ENCODE peak calls at places on chromosome 6, in five cellular contexts. B is SK-N-SH, J is H1, H is HCT116, T is K562. M is an unnamed sample. For H3K79me2, the result is how much of the 10 kb centered on the place peaks cover.

GRCh38 chr6:36431197-36431596 is 11.5 kb downstream of the PXT1 start:
- DNase-seq in T (no peak), B (no peak), J (no peak), H (no peak), M (no peak)

GRCh38 chr6:153839992-153840603 is 198.9 kb upstream of the OPRM1 start:
- DNase-seq in T (no peak), H (no peak), J (no peak), B (no peak), M (no peak)

GRCh38 chr6:113882341-113882740 is 25.2 kb downstream of the MARCKS start:
- DNase-seq in H (no peak), T (no peak), B (no peak), J (no peak), M (no peak)

GRCh38 chr6:63802606-63803206 is 167.1 kb downstream of the PHF3 start:
- DNase-seq in H (no peak), J (no peak), B (peak), T (peak), M (peak)

GRCh38 chr6:62229231-62229630 is 56.8 kb downstream of the KHDRBS2 start:
- DNase-seq in J (no peak), T (no peak), H (no peak), B (no peak), M (no peak)

GRCh38 chr6:16783952-16784351 is 22.7 kb upstream of the ATXN1 start:
- DNase-seq in T (no peak), J (no peak), H (no peak), B (no peak), M (no peak)

GRCh38 chr6:121951918-121952379 is 447.5 kb upstream of the HSF2 start:
- DNase-seq in B (no peak), T (no peak), H (no peak), J (no peak), M (peak)

GRCh38 chr6:73579389-73579788 is 58.6 kb upstream of the EEF1A1 start:
- DNase-seq in J (no peak), B (no peak), H (no peak), T (no peak), M (no peak)

GRCh38 chr6:170286246-170286933 is 4.5 kb downstream of the DLL1 start:
- DNase-seq in J (no peak), H (no peak), T (peak), B (peak), M (no peak)

GRCh38 chr6:131456565-131456964 is 116.5 kb upstream of the ARG1 start:
- DNase-seq in T (no peak), H (no peak), B (no peak), J (no peak), M (no peak)

GRCh38 chr6:116144590-116144989 is 18.7 kb upstream of the COL10A1 start:
- DNase-seq in J (no peak), T (no peak), B (no peak), H (no peak), M (no peak)

GRCh38 chr6:73290435-73290834 is 27.4 kb upstream of the KHDC1 start:
- DNase-seq in H (no peak), T (no peak), B (no peak), J (no peak), M (peak)

GRCh38 chr6:134247271-134247833 is 70.6 kb downstream of the SGK1 start:
- DNase-seq in J (no peak), T (no peak), H (no peak), B (no peak), M (no peak)

GRCh38 chr6:45175272-45175671 is 152.9 kb upstream of the RUNX2 start:
- DNase-seq in H (no peak), T (no peak), J (no peak), B (no peak), M (no peak)

GRCh38 chr6:28154357-28154756 is 12.7 kb downstream of the ZKSCAN8 start:
- DNase-seq in B (no peak), T (no peak), H (no peak), J (no peak), M (no peak)

GRCh38 chr6:106334646-106335448 is 9.3 kb upstream of the ATG5 start:
- DNase-seq in J (peak), H (peak), T (peak), B (peak), M (peak)

GRCh38 chr6:130019796-130020105 is 1.4 kb downstream of the L3MBTL3 start:
- DNase-seq in H (no peak), J (no peak), B (peak), T (peak), M (no peak)

GRCh38 chr6:57173886-57174510 is 1.9 kb downstream of the BAG2 start:
- DNase-seq in T (no peak), H (peak), J (no peak), B (peak), M (peak)

GRCh38 chr6:146189131-146189530 is 160.3 kb downstream of the GRM1 start:
- DNase-seq in H (no peak), T (no peak), B (no peak), J (no peak), M (no peak)

GRCh38 chr6:102907181-102907580 is 1513.7 kb downstream of the GRIK2 start:
- DNase-seq in B (no peak), H (no peak), J (peak), T (no peak), M (no peak)

GRCh38 chr6:98787961-98788360 is 46.4 kb upstream of the POU3F2 start:
- DNase-seq in H (no peak), T (no peak), J (no peak), B (peak), M (no peak)

GRCh38 chr6:146791930-146792329 is 193.2 kb downstream of the ADGB start:
- DNase-seq in B (no peak), H (no peak), J (no peak), T (no peak), M (no peak)

GRCh38 chr6:148885920-148886845 is 139.4 kb downstream of the UST start:
- DNase-seq in J (no peak), H (no peak), B (no peak), T (no peak), M (peak)

GRCh38 chr6:161117329-161117707 is 125.7 kb downstream of the MAP3K4 start:
- DNase-seq in H (no peak), B (no peak), J (no peak), T (no peak), M (no peak)

GRCh38 chr6:158758941-158759479 is 60.2 kb downstream of the EZR start:
- DNase-seq in J (no peak), B (no peak), H (no peak), T (no peak), M (no peak)

GRCh38 chr6:97813881-97814280 is 530.9 kb upstream of the MMS22L start:
- DNase-seq in T (no peak), B (no peak), H (no peak), J (no peak), M (no peak)

DNA sequence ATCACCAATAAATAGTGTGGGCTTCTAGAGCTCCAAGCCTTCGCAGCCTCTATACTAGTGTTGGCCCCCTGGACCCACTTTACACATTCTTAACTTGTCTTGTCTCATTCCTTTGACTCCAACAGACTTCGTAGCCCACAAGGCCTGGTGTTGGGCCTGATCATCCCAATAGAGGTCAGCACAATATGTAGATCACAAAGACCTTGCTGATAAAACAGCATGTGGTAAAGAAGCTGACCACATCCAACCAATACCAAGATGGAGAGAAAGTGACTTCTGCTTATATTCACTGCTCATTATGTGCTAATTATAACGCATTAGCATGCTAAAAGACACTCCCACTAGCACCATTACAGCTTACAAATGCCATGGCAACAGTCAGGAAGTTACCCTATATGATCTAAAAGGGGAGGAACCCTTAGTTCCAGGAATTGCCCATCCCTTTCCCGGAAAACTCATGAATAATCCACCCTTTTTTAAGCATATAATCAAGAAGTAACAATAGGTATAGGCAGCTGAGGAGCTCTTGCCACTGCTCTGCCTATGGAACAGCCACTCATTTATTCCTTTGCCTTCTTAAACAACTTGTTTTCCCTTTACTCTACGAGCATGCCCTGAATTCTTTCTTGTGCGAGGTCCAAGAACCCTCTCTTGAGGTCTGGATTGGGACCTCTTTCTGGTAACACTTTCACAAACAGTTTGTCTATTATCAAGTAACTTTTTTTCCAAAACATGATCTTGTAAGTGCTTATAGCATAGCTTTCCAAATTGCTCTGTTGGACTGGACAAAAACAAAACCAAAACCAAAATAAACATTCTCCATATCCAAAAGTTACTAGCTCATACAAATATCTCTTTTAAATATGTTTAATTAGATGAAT is 54.6 kb upstream of the ECHDC1 start:
- DNase-seq in H (no peak), B (no peak), J (no peak), T (peak), M (no peak)
- H3K4me3 ChIP-seq in H (no peak), B (no peak), J (no peak), T (no peak), M (no peak)

GRCh38 chr6:22053385-22053997 is 243.3 kb downstream of the PRL start:
- DNase-seq in J (no peak), T (no peak), B (no peak), H (no peak), M (no peak)
- TF ChIP-seq POLR2AphosphoS5 in J (no peak), T (no peak), B (no peak), H (no peak), M (no peak)

GRCh38 chr6:70094156-70094555 is 208.7 kb downstream of the COL9A1 start:
- DNase-seq in B (no peak), H (no peak), T (no peak), J (no peak), M (no peak)

GRCh38 chr6:70103798-70104197 is 199.1 kb downstream of the COL9A1 start:
- DNase-seq in H (peak), T (peak), B (no peak), J (no peak), M (no peak)

GRCh38 chr6:70099732-70100131 is 203.2 kb downstream of the COL9A1 start:
- DNase-seq in T (no peak), B (no peak), J (no peak), H (no peak), M (no peak)
- H3K79me2 ChIP-seq in T (under half), B (under half), J (under half), H (under half), M (under half)

GRCh38 chr6:53896237-53896636 is 101.4 kb downstream of the LRRC1 start:
- DNase-seq in B (no peak), J (no peak), H (no peak), T (no peak), M (peak)
- H3K4me3 ChIP-seq in B (no peak), J (no peak), H (no peak), T (no peak), M (no peak)

DNA sequence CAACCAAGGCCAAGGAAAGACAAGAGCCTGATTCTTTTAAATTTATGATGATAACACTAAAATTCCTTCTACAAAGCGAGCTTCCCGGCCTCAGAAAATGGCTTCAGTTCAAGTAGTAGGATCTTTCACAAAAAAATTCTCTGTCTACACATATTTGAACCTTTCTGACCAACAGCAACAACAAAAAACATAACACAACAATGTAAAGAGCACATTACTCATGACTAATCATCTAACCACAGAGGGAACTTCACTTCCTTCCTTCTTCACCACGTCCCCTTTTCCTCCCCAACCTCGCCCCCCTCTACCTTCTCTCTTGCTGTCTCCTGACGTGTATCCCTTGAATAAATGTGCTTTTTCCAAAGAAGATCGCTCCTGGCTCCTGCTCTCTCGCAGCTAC is 228.2 kb downstream of the MYLK4 start:
- DNase-seq in T (no peak), J (no peak), B (no peak), H (no peak), M (peak)
- TF ChIP-seq POLR2AphosphoS5 in T (no peak), J (no peak), B (no peak), H (no peak), M (peak)

GRCh38 chr6:157036245-157036681 is 259.1 kb downstream of the ARID1B start:
- DNase-seq in H (no peak), B (no peak), T (no peak), J (no peak), M (no peak)

GRCh38 chr6:157037165-157037564 is 260.0 kb downstream of the ARID1B start:
- DNase-seq in B (no peak), H (no peak), J (no peak), T (no peak), M (no peak)

GRCh38 chr6:157033428-157034140 is 256.4 kb downstream of the ARID1B start:
- DNase-seq in J (no peak), B (no peak), H (no peak), T (no peak), M (peak)

GRCh38 chr6:157034433-157035230 is 257.5 kb downstream of the ARID1B start:
- DNase-seq in B (peak), J (no peak), T (peak), H (peak), M (peak)

GRCh38 chr6:157035576-157035975 is 258.4 kb downstream of the ARID1B start:
- DNase-seq in B (peak), T (no peak), J (no peak), H (no peak), M (no peak)
- H3K79me2 ChIP-seq in B (half or more), T (under half), J (half or more), H (under half), M (under half)

GRCh38 chr6:22827760-22828159 is 258.4 kb downstream of the HDGFL1 start:
- DNase-seq in B (no peak), H (no peak), J (no peak), T (no peak), M (no peak)
- H3K4me3 ChIP-seq in B (no peak), H (no peak), J (no peak), T (no peak), M (no peak)

GRCh38 chr6:122995930-122996796 is at the start of gene CLVS2:
- DNase-seq in H (no peak), J (peak), B (peak), T (no peak), M (no peak)
- TF ChIP-seq POLR2AphosphoS5 in H (no peak), J (peak), B (no peak), T (no peak), M (no peak)

GRCh38 chr6:30615958-30616810 is 859 bp downstream of the PPP1R10 start:
- DNase-seq in B (no peak), H (no peak), T (peak), J (no peak), M (peak)
- H3K79me2 ChIP-seq in B (half or more), H (half or more), T (half or more), J (half or more), M (under half)